ENCODE peak calls at places on chromosomes 13 and 19, in five cellular contexts. M is aorta, G is AG08395, C is anterior cingulate cortex, F is NCI-H2081. S is an unnamed sample.

GRCh38 chr13:92362717-92363116 is 863.9 kb upstream of the GPC6 start:
- DNase-seq in M (no peak), G (no peak), C (no peak), F (peak; percentile 13), S (no peak)

GRCh38 chr19:46426506-46427162 is 2.1 kb downstream of the PNMA8C start:
- DNase-seq in M (peak; percentile 90), G (peak; percentile 98), C (peak; percentile 80), F (peak; percentile 14), S (peak; percentile 76)

GRCh38 chr13:112061367-112062046 is 5.4 kb upstream of the SOX1 start:
- DNase-seq in M (no peak), G (no peak), C (no peak), F (peak; percentile 27), S (no peak)

GRCh38 chr19:49057636-49058234 is at the start of gene CGB7:
- DNase-seq in M (peak; percentile 82), G (peak; percentile 88), C (peak; percentile 6), F (no peak), S (peak; percentile 84)

GRCh38 chr19:14542721-14543328 is 13.4 kb downstream of the TECR start:
- DNase-seq in M (no peak), G (peak; percentile 62), C (peak; percentile 56), F (no peak), S (no peak)

GRCh38 chr13:21043898-21044297 is 17.5 kb downstream of the LATS2 start:
- DNase-seq in M (no peak), G (peak; percentile 72), C (no peak), F (no peak), S (no peak)

GRCh38 chr13:77374786-77375185 is 47.9 kb upstream of the MYCBP2 start:
- DNase-seq in M (no peak), G (no peak), C (no peak), F (no peak), S (no peak)

GRCh38 chr19:51246153-51246552 is 4.7 kb upstream of the SIGLECL1 start:
- DNase-seq in M (no peak), G (no peak), C (no peak), F (no peak), S (no peak)

GRCh38 chr19:48329167-48329891 is 4.0 kb downstream of the EMP3 start:
- DNase-seq in M (no peak), G (no peak), C (no peak), F (no peak), S (no peak)

GRCh38 chr13:31538067-31539042 is 201.0 kb upstream of the RXFP2 start:
- DNase-seq in M (no peak), G (peak; percentile 67), C (no peak), F (no peak), S (no peak)

GRCh38 chr19:1449467-1450442 is at the start of gene APC2:
- DNase-seq in M (no peak), G (peak; percentile 90), C (peak; percentile 84), F (peak; percentile 58), S (no peak)

GRCh38 chr19:19094513-19094912 is 30.7 kb downstream of the SLC25A42 start:
- DNase-seq in M (no peak), G (no peak), C (no peak), F (no peak), S (no peak)

GRCh38 chr13:40206241-40207109 is 460.0 kb downstream of the FOXO1 start:
- DNase-seq in M (no peak), G (no peak), C (no peak), F (no peak), S (no peak)

GRCh38 chr19:369876-370275 is 25.3 kb upstream of the MIER2 start:
- DNase-seq in M (peak; percentile 30), G (no peak), C (no peak), F (no peak), S (no peak)

GRCh38 chr19:13053761-13054604 is 48.7 kb downstream of the LYL1 start:
- DNase-seq in M (peak; percentile 93), G (peak; percentile 93), C (no peak), F (no peak), S (peak; percentile 90)

GRCh38 chr13:30615851-30616311 is 1.8 kb upstream of the USPL1 start:
- DNase-seq in M (no peak), G (peak; percentile 14), C (no peak), F (peak; percentile 6), S (no peak)

GRCh38 chr13:79369226-79369625 is 36.8 kb downstream of the RBM26 start:
- DNase-seq in M (no peak), G (no peak), C (no peak), F (no peak), S (no peak)

GRCh38 chr13:23185542-23185941 is 4.8 kb downstream of the SGCG start:
- DNase-seq in M (no peak), G (no peak), C (no peak), F (no peak), S (no peak)

GRCh38 chr13:74210693-74211393 is 76.6 kb upstream of the KLF12 start:
- DNase-seq in M (peak; percentile 55), G (peak; percentile 89), C (no peak), F (no peak), S (no peak)

GRCh38 chr19:4722671-4723464 is 774 bp downstream of the DPP9 start:
- DNase-seq in M (peak; percentile 75), G (peak; percentile 87), C (no peak), F (no peak), S (peak; percentile 47)

GRCh38 chr19:35851213-35852028 is 883 bp downstream of the NPHS1 start:
- DNase-seq in M (no peak), G (no peak), C (no peak), F (no peak), S (no peak)

GRCh38 chr19:5895409-5895808 is 8.2 kb downstream of the NDUFA11 start:
- DNase-seq in M (no peak), G (no peak), C (no peak), F (no peak), S (no peak)

GRCh38 chr13:67438465-67438864 is 208.3 kb upstream of the PCDH9 start:
- DNase-seq in M (no peak), G (no peak), C (no peak), F (peak; percentile 7), S (no peak)

GRCh38 chr13:109783815-109784589 is 2.4 kb downstream of the IRS2 start:
- DNase-seq in M (no peak), G (no peak), C (no peak), F (no peak), S (peak; percentile 51)

GRCh38 chr19:5090780-5091575 is 122.1 kb downstream of the KDM4B start:
- DNase-seq in M (peak; percentile 64), G (peak; percentile 64), C (peak; percentile 22), F (peak; percentile 69), S (no peak)

GRCh38 chr19:23956051-23956450 is 41.4 kb downstream of the ZNF726 start:
- DNase-seq in M (no peak), G (no peak), C (no peak), F (no peak), S (no peak)

GRCh38 chr19:51800849-51801244 is 5.9 kb downstream of the FPR3 start:
- DNase-seq in M (no peak), G (no peak), C (no peak), F (no peak), S (no peak)

GRCh38 chr13:40376296-40376849 is 290.1 kb downstream of the FOXO1 start:
- DNase-seq in M (no peak), G (no peak), C (no peak), F (no peak), S (no peak)

GRCh38 chr13:37392389-37392788 is 206.2 kb downstream of the POSTN start:
- DNase-seq in M (no peak), G (no peak), C (no peak), F (no peak), S (no peak)

GRCh38 chr19:35063940-35064818 is 22.7 kb downstream of the HPN start:
- DNase-seq in M (no peak), G (peak; percentile 76), C (no peak), F (no peak), S (peak; percentile 10)

GRCh38 chr13:49517461-49517860 is 21.7 kb downstream of the PHF11 start:
- DNase-seq in M (no peak), G (no peak), C (no peak), F (no peak), S (no peak)

GRCh38 chr13:56134524-56134923 is 1006.2 kb upstream of the PRR20A start:
- DNase-seq in M (no peak), G (no peak), C (no peak), F (no peak), S (no peak)

GRCh38 chr13:113153810-113154748 is 4.4 kb upstream of the PROZ start:
- DNase-seq in M (peak; percentile 89), G (peak; percentile 88), C (peak; percentile 61), F (peak; percentile 50), S (peak; percentile 87)

GRCh38 chr13:43303040-43303729 is 279.8 kb downstream of the DNAJC15 start:
- DNase-seq in M (peak; percentile 68), G (peak; percentile 60), C (peak; percentile 38), F (peak; percentile 63), S (no peak)

GRCh38 chr13:48456546-48456945 is 43.6 kb upstream of the LPAR6 start:
- DNase-seq in M (no peak), G (no peak), C (no peak), F (no peak), S (no peak)

GRCh38 chr13:46687810-46688209 is 109.2 kb downstream of the ESD start:
- DNase-seq in M (no peak), G (peak; percentile 21), C (no peak), F (peak; percentile 67), S (no peak)

GRCh38 chr19:38291855-38292254 is 12.2 kb upstream of the C19orf33 start:
- DNase-seq in M (no peak), G (no peak), C (no peak), F (no peak), S (no peak)

GRCh38 chr19:43678512-43678911 is 8.5 kb upstream of the PLAUR start:
- DNase-seq in M (no peak), G (no peak), C (no peak), F (no peak), S (no peak)

GRCh38 chr13:40460116-40460515 is 206.3 kb downstream of the FOXO1 start:
- DNase-seq in M (no peak), G (no peak), C (no peak), F (no peak), S (no peak)